ENCODE peak calls at places on chromosomes 5 and 9, in nine cellular contexts. H, C, R, X, E, M, U, O and Y are unnamed samples.

GRCh38 chr9:122572456-122572855 is 10.7 kb downstream of the OR1L8 start:
- DNase-seq in O (no peak), H (no peak), M (no peak), X (no peak), E (no peak), C (no peak), U (peak; percentile 82), R (no peak), Y (no peak)

GRCh38 chr9:117034862-117035261 is 347.8 kb downstream of the TRIM32 start:
- DNase-seq in E (no peak), O (no peak), C (no peak), X (no peak), U (peak; percentile 11), M (peak; percentile 68), H (no peak), R (no peak), Y (peak; percentile 34)

GRCh38 chr5:80140496-80140895 is 105.3 kb downstream of the THBS4 start:
- DNase-seq in E (no peak), O (no peak), H (no peak), X (no peak), M (peak; percentile 23), C (no peak), U (no peak), R (no peak), Y (no peak)

GRCh38 chr9:70260606-70261005 is 1.8 kb downstream of the SMC5 start:
- DNase-seq in C (no peak), M (peak; percentile 36), O (no peak), H (no peak), R (no peak), X (no peak), U (no peak), E (no peak), Y (no peak)

GRCh38 chr9:134282138-134282650 is 44.1 kb upstream of the RXRA start:
- DNase-seq in R (no peak), M (no peak), O (no peak), E (no peak), U (no peak), H (no peak), C (no peak), X (no peak), Y (no peak)

GRCh38 chr9:70506159-70506558 is 91.7 kb upstream of the KLF9 start:
- DNase-seq in H (no peak), X (no peak), O (no peak), R (no peak), C (no peak), E (no peak), U (peak; percentile 29), M (no peak), Y (no peak)

GRCh38 chr9:95494022-95494415 is 22.8 kb downstream of the PTCH1 start:
- DNase-seq in E (no peak), M (peak; percentile 94), C (no peak), O (no peak), U (no peak), H (no peak), R (no peak), X (peak; percentile 80), Y (peak; percentile 72)

GRCh38 chr5:67051164-67051563 is 145.4 kb downstream of the CD180 start:
- DNase-seq in R (no peak), E (no peak), C (no peak), H (no peak), U (no peak), O (no peak), X (no peak), M (no peak), Y (peak; percentile 72)

GRCh38 chr9:69667306-69667705 is 4.9 kb downstream of the APBA1 start:
- DNase-seq in E (no peak), M (no peak), C (no peak), X (no peak), U (peak; percentile 33), R (no peak), O (no peak), H (no peak), Y (no peak)

GRCh38 chr9:20226345-20226744 is 396.0 kb downstream of the MLLT3 start:
- DNase-seq in H (no peak), O (no peak), M (no peak), U (no peak), C (no peak), E (no peak), R (no peak), X (no peak), Y (no peak)

GRCh38 chr5:51734677-51735076 is 351.4 kb downstream of the ISL1 start:
- DNase-seq in M (no peak), H (no peak), U (no peak), C (no peak), E (no peak), X (no peak), R (no peak), O (no peak), Y (no peak)

GRCh38 chr5:150618588-150619281 is 21.7 kb upstream of the SYNPO start:
- DNase-seq in O (no peak), E (no peak), U (no peak), C (no peak), R (no peak), H (no peak), M (no peak), X (no peak), Y (no peak)

GRCh38 chr5:64487283-64487682 is 18.5 kb upstream of the RGS7BP start:
- DNase-seq in R (no peak), E (no peak), H (no peak), X (no peak), O (no peak), U (no peak), C (no peak), M (no peak), Y (no peak)

GRCh38 chr5:177605667-177606066 is 5.7 kb downstream of the B4GALT7 start:
- DNase-seq in U (no peak), M (peak; percentile 21), H (no peak), E (no peak), O (no peak), X (no peak), C (no peak), R (no peak), Y (no peak)

GRCh38 chr9:123387686-123388085 is 31.7 kb downstream of the CRB2 start:
- DNase-seq in C (no peak), X (no peak), U (peak; percentile 53), H (no peak), M (no peak), O (no peak), R (no peak), E (no peak), Y (no peak)

GRCh38 chr5:72673623-72674022 is 142.8 kb upstream of the TNPO1 start:
- DNase-seq in X (no peak), U (no peak), E (no peak), M (no peak), C (no peak), H (no peak), O (no peak), R (no peak), Y (no peak)

GRCh38 chr9:105026451-105026850 is 98.5 kb upstream of the ABCA1 start:
- DNase-seq in M (no peak), X (no peak), E (no peak), O (no peak), C (no peak), H (no peak), U (peak; percentile 39), R (no peak), Y (no peak)

GRCh38 chr9:105023788-105024187 is 95.8 kb upstream of the ABCA1 start:
- DNase-seq in M (no peak), O (no peak), C (no peak), X (no peak), R (no peak), E (no peak), U (no peak), H (no peak), Y (no peak)

GRCh38 chr9:105021917-105022316 is 94.0 kb upstream of the ABCA1 start:
- DNase-seq in M (no peak), X (no peak), R (no peak), C (no peak), H (no peak), U (no peak), E (no peak), O (no peak), Y (no peak)

GRCh38 chr9:105027082-105027481 is 99.1 kb upstream of the ABCA1 start:
- DNase-seq in O (no peak), E (no peak), X (no peak), M (no peak), C (no peak), R (no peak), U (no peak), H (no peak), Y (no peak)

GRCh38 chr9:105024529-105024928 is 96.6 kb upstream of the ABCA1 start:
- DNase-seq in O (no peak), R (no peak), X (no peak), H (no peak), M (no peak), E (no peak), U (no peak), C (no peak), Y (no peak)
- H3K9me3 ChIP-seq in O (no peaks in the 10 kb centered on the region), R (no peaks in the 10 kb centered on the region), X (no peaks in the 10 kb centered on the region), H (no peaks in the 10 kb centered on the region), M (no peaks in the 10 kb centered on the region), E (no peaks in the 10 kb centered on the region), U (no peaks in the 10 kb centered on the region), C (no peaks in the 10 kb centered on the region), Y (no peaks in the 10 kb centered on the region)

GRCh38 chr5:62650197-62650596 is 71.6 kb downstream of the LRRC70 start:
- DNase-seq in R (no peak), X (no peak), M (no peak), H (no peak), C (no peak), U (no peak), O (no peak), E (no peak), Y (no peak)
- H3K4me1 ChIP-seq in R (no peaks in the 10 kb centered on the region), X (no peaks in the 10 kb centered on the region), M (no peaks in the 10 kb centered on the region), H (peaks cover 2% of the 10 kb centered on the region), C (no peaks in the 10 kb centered on the region), U (no peaks in the 10 kb centered on the region), O (no peaks in the 10 kb centered on the region), E (peaks cover 10% of the 10 kb centered on the region), Y (peaks cover 4% of the 10 kb centered on the region)

DNA sequence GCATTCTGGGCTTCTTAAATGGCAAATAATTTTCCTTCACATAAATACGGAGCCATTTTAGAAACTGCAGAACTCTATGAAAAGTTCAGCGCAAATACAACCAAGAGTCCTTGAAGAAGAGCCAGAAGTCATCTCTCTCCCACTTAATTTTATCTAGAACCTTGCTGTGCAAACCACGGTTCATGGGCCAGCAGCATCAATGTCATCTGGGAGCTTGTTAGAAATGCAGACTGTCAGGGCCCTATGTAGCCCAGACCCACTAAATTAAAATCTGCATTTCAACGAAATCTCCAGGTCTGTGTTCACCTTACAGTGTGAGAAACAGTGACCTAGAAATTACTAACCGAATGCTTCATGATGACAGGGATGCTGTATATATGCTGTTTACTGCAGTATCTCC is 12.2 kb downstream of the EFNA5 start:
- DNase-seq in E (no peak), C (no peak), H (no peak), U (no peak), X (no peak), O (no peak), R (no peak), M (no peak), Y (no peak)
- H3K4me3 ChIP-seq in E (no peak overlapping the region), C (no peak overlapping the region), H (no peak overlapping the region), U (no peak overlapping the region), X (no peak overlapping the region), O (no peak overlapping the region), R (no peak overlapping the region), M (no peak overlapping the region), Y (no peak overlapping the region)

DNA sequence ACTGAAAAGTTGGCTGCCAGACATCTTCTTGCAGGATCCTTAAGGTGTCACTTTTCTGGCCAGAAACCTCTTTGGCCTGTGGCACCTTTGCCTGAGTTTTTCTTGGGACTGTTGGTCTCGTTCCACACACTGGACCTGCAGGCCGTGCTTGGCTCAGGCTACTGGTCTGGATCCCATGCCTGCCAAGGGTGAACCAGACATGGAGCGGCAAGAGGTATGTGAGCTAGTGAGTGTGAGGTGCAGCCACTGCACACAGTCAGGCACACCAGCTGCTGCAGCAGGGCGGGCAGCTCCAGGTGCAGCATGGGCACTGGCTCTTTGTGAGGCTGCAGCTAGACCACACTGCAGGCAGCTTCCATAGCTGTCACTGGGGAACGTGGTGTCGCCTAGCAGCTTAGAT is 47.9 kb downstream of the NDUFAF2 start:
- DNase-seq in M (no peak), U (no peak), H (no peak), R (no peak), E (no peak), C (no peak), X (no peak), O (no peak), Y (no peak)
- H3K9me3 ChIP-seq in M (peaks cover 15% of the 10 kb centered on the region), U (no peaks in the 10 kb centered on the region), H (peaks cover 9% of the 10 kb centered on the region), R (no peaks in the 10 kb centered on the region), E (no peaks in the 10 kb centered on the region), C (peaks cover 5% of the 10 kb centered on the region), X (no peaks in the 10 kb centered on the region), O (peaks cover 7% of the 10 kb centered on the region), Y (peaks cover 13% of the 10 kb centered on the region)